ENCODE peak calls at places on chromosomes 1 and 21, in ten cellular contexts. N is fibroblast of lung, W is neuronal stem cell, X is osteoblast, Q is hepatocyte, L is neural progenitor cell, J is H9, S is OCI-LY7, B is H1, I is A549. R is an unnamed sample.

GRCh38 chr21:29235714-29236197 is 63.0 kb upstream of the BACH1 start:
- DNase-seq in N (no peak), W (no peak), X (no peak), Q (no peak), L (no peak), J (no peak), S (no peak), B (no peak), I (no peak), R (no peak)

GRCh38 chr1:46558966-46559365 is 7.5 kb upstream of the KNCN start:
- DNase-seq in N (no peak), W (no peak), X (no peak), Q (no peak), L (no peak), J (no peak), S (no peak), B (no peak), I (no peak), R (no peak)

GRCh38 chr1:171833091-171833822 is 8.0 kb upstream of the DNM3 start:
- DNase-seq in N (peak; percentile 24), W (no peak), X (peak; percentile 67), Q (no peak), L (no peak), J (no peak), S (no peak), B (no peak), I (no peak), R (no peak)

GRCh38 chr1:17304155-17304826 is 3.7 kb upstream of the PADI4 start:
- DNase-seq in N (no peak), W (no peak), X (no peak), Q (no peak), L (no peak), J (no peak), S (no peak), B (no peak), I (no peak), R (no peak)

GRCh38 chr1:170590921-170591705 is 59.1 kb downstream of the GORAB start:
- DNase-seq in N (no peak), W (no peak), X (no peak), Q (no peak), L (no peak), J (no peak), S (no peak), B (no peak), I (no peak), R (no peak)

GRCh38 chr1:237901284-237901870 is 10.7 kb upstream of the ZP4 start:
- DNase-seq in N (peak; percentile 34), W (no peak), X (no peak), Q (peak; percentile 46), L (peak; percentile 32), J (peak; percentile 55), S (peak; percentile 16), B (no peak), I (peak; percentile 32), R (peak; percentile 52)

GRCh38 chr1:73854527-73854926 is 343.4 kb downstream of the LRRIQ3 start:
- DNase-seq in N (no peak), W (no peak), X (no peak), Q (no peak), L (no peak), J (no peak), S (no peak), B (no peak), I (no peak), R (no peak)

GRCh38 chr1:109806733-109807397 is 43.1 kb upstream of the EPS8L3 start:
- DNase-seq in N (no peak), W (no peak), X (no peak), Q (no peak), L (no peak), J (no peak), S (no peak), B (no peak), I (no peak), R (no peak)

GRCh38 chr1:186984959-186985358 is 156.2 kb downstream of the PLA2G4A start:
- DNase-seq in N (no peak), W (no peak), X (no peak), Q (no peak), L (no peak), J (peak; percentile 49), S (no peak), B (no peak), I (no peak), R (no peak)

DNA sequence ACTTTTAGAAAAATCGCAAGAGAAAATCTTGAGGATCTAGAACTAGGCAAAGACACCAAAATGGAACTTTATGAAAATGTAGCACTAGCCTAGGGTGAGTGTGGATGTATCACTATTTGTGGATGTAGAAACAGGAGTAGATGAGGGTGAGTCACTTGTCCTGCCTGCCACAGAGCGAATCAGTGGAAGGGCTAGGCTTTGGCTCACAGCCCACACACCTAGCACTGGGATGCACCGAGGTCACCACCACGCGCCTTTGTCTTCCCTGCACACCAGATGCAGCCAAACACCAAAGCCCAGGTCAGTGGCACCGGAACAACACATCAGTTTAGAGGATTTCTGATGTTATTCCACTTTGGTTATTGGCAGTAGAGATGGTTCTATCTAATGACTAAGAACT is 38.2 kb downstream of the PKNOX1 start:
- DNase-seq in N (no peak), W (no peak), X (no peak), Q (no peak), L (no peak), J (no peak), S (no peak), B (no peak), I (peak; percentile 8), R (no peak)
- H3K4me2 ChIP-seq in N (no peak overlapping the region), W (no peak overlapping the region), X (no peak overlapping the region), Q (no peak overlapping the region), L (no peak overlapping the region), J (no peak overlapping the region), S (no peak overlapping the region), B (no peak overlapping the region), I (no peak overlapping the region), R (no peak overlapping the region)

GRCh38 chr1:153882296-153882912 is 40.4 kb downstream of the GATAD2B start:
- DNase-seq in N (peak; percentile 24), W (no peak), X (peak; percentile 54), Q (no peak), L (peak; percentile 9), J (no peak), S (no peak), B (no peak), I (no peak), R (no peak)

GRCh38 chr1:153880962-153881361 is 41.8 kb downstream of the GATAD2B start:
- DNase-seq in N (peak; percentile 94), W (no peak), X (peak; percentile 92), Q (peak; percentile 93), L (peak; percentile 8), J (no peak), S (no peak), B (no peak), I (no peak), R (no peak)

GRCh38 chr1:153881764-153882163 is 41.0 kb downstream of the GATAD2B start:
- DNase-seq in N (peak; percentile 50), W (no peak), X (peak; percentile 85), Q (peak; percentile 49), L (peak; percentile 3), J (no peak), S (no peak), B (no peak), I (no peak), R (no peak)

GRCh38 chr1:153886127-153886526 is 36.6 kb downstream of the GATAD2B start:
- DNase-seq in N (no peak), W (no peak), X (no peak), Q (no peak), L (no peak), J (no peak), S (no peak), B (no peak), I (no peak), R (no peak)

DNA sequence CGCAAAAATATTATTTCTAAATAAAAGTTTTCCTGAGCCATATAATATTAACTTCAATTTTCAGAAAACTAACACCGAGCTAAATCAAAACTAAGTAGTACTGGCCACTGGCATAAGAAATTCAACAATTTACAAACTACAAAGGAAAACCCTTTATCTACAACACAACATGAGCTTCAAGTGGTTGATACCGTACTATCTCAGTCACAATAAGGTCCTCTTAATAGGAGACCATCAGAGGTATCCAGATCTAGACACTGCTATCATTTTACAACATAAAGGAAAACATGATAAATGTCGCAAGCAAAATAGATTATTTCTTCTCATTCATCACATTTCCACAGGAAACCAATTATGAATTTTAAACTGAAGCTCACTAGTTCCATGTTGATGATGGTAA is 39.5 kb downstream of the GATAD2B start:
- DNase-seq in N (no peak), W (no peak), X (no peak), Q (no peak), L (no peak), J (no peak), S (no peak), B (no peak), I (no peak), R (no peak)
- H3K4me2 ChIP-seq in N (no peak overlapping the region), W (no peak overlapping the region), X (no peak overlapping the region), Q (no peak overlapping the region), L (peak overlapping the region; percentile 65), J (no peak overlapping the region), S (no peak overlapping the region), B (no peak overlapping the region), I (no peak overlapping the region), R (peak overlapping the region; percentile 11)

DNA sequence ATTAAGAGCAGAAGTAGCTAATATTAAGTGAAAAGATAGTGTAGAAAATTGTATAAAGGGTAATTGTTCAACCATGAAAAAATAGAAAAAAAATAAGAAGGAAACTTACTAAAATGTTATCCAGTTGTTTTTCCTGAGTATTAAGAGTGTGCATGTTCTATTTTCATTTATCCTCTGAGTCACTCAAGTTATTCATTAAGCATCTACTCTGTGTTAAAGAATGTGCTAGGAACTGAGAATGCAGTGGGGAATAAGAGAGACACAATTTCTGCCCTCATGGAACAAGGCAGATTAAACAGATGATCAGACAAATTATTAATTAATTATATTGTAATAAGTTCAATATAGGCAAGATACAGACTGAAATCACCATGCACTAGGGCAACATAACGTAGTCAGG is 10.8 kb upstream of the PIGK start:
- DNase-seq in N (no peak), W (no peak), X (no peak), Q (no peak), L (no peak), J (no peak), S (no peak), B (no peak), I (peak; percentile 21), R (no peak)
- H3K4me2 ChIP-seq in N (no peak overlapping the region), W (no peak overlapping the region), X (no peak overlapping the region), Q (no peak overlapping the region), L (no peak overlapping the region), J (no peak overlapping the region), S (no peak overlapping the region), B (no peak overlapping the region), I (peak overlapping the region; percentile 73), R (no peak overlapping the region)

GRCh38 chr1:45259053-45259452 is 52.6 kb upstream of the ZSWIM5 start:
- DNase-seq in N (no peak), W (no peak), X (no peak), Q (no peak), L (no peak), J (no peak), S (no peak), B (no peak), I (no peak), R (no peak)
- H3K4me2 ChIP-seq in N (no peak overlapping the region), W (no peak overlapping the region), X (no peak overlapping the region), Q (no peak overlapping the region), L (no peak overlapping the region), J (no peak overlapping the region), S (no peak overlapping the region), B (no peak overlapping the region), I (no peak overlapping the region), R (no peak overlapping the region)

R was measured in Karpas-422.